ENCODE peak calls at places on chromosomes 3 and 15, in ten cellular contexts. One of them, this sample, is unnamed.

GRCh38 chr3:121918779-121919483 is 24.7 kb downstream of the SLC15A2 start:
- DNase-seq in germinal center: no peak
- DNase-seq in amygdala: no peak
- DNase-seq in heart left ventricle: no peak
- DNase-seq in stimulated activated naive CD8-positive, alpha-beta T cell treated with anti-CD3 and anti-CD28 coated beads, Interleukin-15, amount 100 ng/mL, for 72 hours: no peak
- DNase-seq in anterior cingulate cortex: no peak
- DNase-seq in activated CD4-positive, alpha-beta T cell treated with anti-CD3 and anti-CD28 coated beads, Interleukin-2, amount 50 U/mL, for 48 hours: no peak
- DNase-seq in C1 segment of cervical spinal cord: no peak
- DNase-seq in body of pancreas: no peak
- DNase-seq in activated T-helper 1 cell treated with anti-CD3 and anti-CD28 coated beads, Interleukin-12 subunit alpha, Interleukin-12 subunit beta, Interleukin-2, Interleukin-4 antibody, amounts not matched to agents 30 ng/mL and 10 ng/mL and 1 ng/mL, durations not matched to agents 14 hours and 24 hours and 36 hours: no peak
- DNase-seq in this sample: no peak

GRCh38 chr15:71599404-71600225 is 210.7 kb upstream of the NR2E3 start:
- DNase-seq in germinal center: no peak
- DNase-seq in amygdala: no peak
- DNase-seq in heart left ventricle: no peak
- DNase-seq in stimulated activated naive CD8-positive, alpha-beta T cell treated with anti-CD3 and anti-CD28 coated beads, Interleukin-15, amount 100 ng/mL, for 72 hours: no peak
- DNase-seq in anterior cingulate cortex: no peak
- DNase-seq in activated CD4-positive, alpha-beta T cell treated with anti-CD3 and anti-CD28 coated beads, Interleukin-2, amount 50 U/mL, for 48 hours: no peak
- DNase-seq in C1 segment of cervical spinal cord: peak; percentile 2
- DNase-seq in body of pancreas: no peak
- DNase-seq in activated T-helper 1 cell treated with anti-CD3 and anti-CD28 coated beads, Interleukin-12 subunit alpha, Interleukin-12 subunit beta, Interleukin-2, Interleukin-4 antibody, amounts not matched to agents 30 ng/mL and 10 ng/mL and 1 ng/mL, durations not matched to agents 14 hours and 24 hours and 36 hours: no peak
- DNase-seq in this sample: no peak

GRCh38 chr15:92606126-92606835 is 49.3 kb downstream of the FAM174B start:
- DNase-seq in germinal center: no peak
- DNase-seq in amygdala: no peak
- DNase-seq in heart left ventricle: no peak
- DNase-seq in stimulated activated naive CD8-positive, alpha-beta T cell treated with anti-CD3 and anti-CD28 coated beads, Interleukin-15, amount 100 ng/mL, for 72 hours: no peak
- DNase-seq in anterior cingulate cortex: no peak
- DNase-seq in activated CD4-positive, alpha-beta T cell treated with anti-CD3 and anti-CD28 coated beads, Interleukin-2, amount 50 U/mL, for 48 hours: no peak
- DNase-seq in C1 segment of cervical spinal cord: no peak
- DNase-seq in body of pancreas: peak; percentile 6
- DNase-seq in activated T-helper 1 cell treated with anti-CD3 and anti-CD28 coated beads, Interleukin-12 subunit alpha, Interleukin-12 subunit beta, Interleukin-2, Interleukin-4 antibody, amounts not matched to agents 30 ng/mL and 10 ng/mL and 1 ng/mL, durations not matched to agents 14 hours and 24 hours and 36 hours: no peak
- DNase-seq in this sample: no peak

GRCh38 chr15:74873036-74873755 is at the start of gene SCAMP2:
- DNase-seq in germinal center: peak; percentile 97
- DNase-seq in amygdala: peak; percentile 97
- DNase-seq in heart left ventricle: peak; percentile 95
- DNase-seq in stimulated activated naive CD8-positive, alpha-beta T cell treated with anti-CD3 and anti-CD28 coated beads, Interleukin-15, amount 100 ng/mL, for 72 hours: peak; percentile 92
- DNase-seq in anterior cingulate cortex: peak; percentile 96
- DNase-seq in activated CD4-positive, alpha-beta T cell treated with anti-CD3 and anti-CD28 coated beads, Interleukin-2, amount 50 U/mL, for 48 hours: peak; percentile 90
- DNase-seq in C1 segment of cervical spinal cord: peak; percentile 99
- DNase-seq in body of pancreas: peak; percentile 94
- DNase-seq in activated T-helper 1 cell treated with anti-CD3 and anti-CD28 coated beads, Interleukin-12 subunit alpha, Interleukin-12 subunit beta, Interleukin-2, Interleukin-4 antibody, amounts not matched to agents 30 ng/mL and 10 ng/mL and 1 ng/mL, durations not matched to agents 14 hours and 24 hours and 36 hours: peak; percentile 86
- DNase-seq in this sample: peak; percentile 94

GRCh38 chr3:184688251-184688851 is 23.5 kb downstream of the MAGEF1 start:
- DNase-seq in germinal center: no peak
- DNase-seq in amygdala: no peak
- DNase-seq in heart left ventricle: no peak
- DNase-seq in stimulated activated naive CD8-positive, alpha-beta T cell treated with anti-CD3 and anti-CD28 coated beads, Interleukin-15, amount 100 ng/mL, for 72 hours: no peak
- DNase-seq in anterior cingulate cortex: no peak
- DNase-seq in activated CD4-positive, alpha-beta T cell treated with anti-CD3 and anti-CD28 coated beads, Interleukin-2, amount 50 U/mL, for 48 hours: no peak
- DNase-seq in C1 segment of cervical spinal cord: no peak
- DNase-seq in body of pancreas: peak; percentile 34
- DNase-seq in activated T-helper 1 cell treated with anti-CD3 and anti-CD28 coated beads, Interleukin-12 subunit alpha, Interleukin-12 subunit beta, Interleukin-2, Interleukin-4 antibody, amounts not matched to agents 30 ng/mL and 10 ng/mL and 1 ng/mL, durations not matched to agents 14 hours and 24 hours and 36 hours: no peak
- DNase-seq in this sample: no peak

GRCh38 chr15:83612226-83612625 is 41.7 kb upstream of the ADAMTSL3 start:
- DNase-seq in germinal center: no peak
- DNase-seq in amygdala: no peak
- DNase-seq in heart left ventricle: peak; percentile 59
- DNase-seq in stimulated activated naive CD8-positive, alpha-beta T cell treated with anti-CD3 and anti-CD28 coated beads, Interleukin-15, amount 100 ng/mL, for 72 hours: no peak
- DNase-seq in anterior cingulate cortex: no peak
- DNase-seq in activated CD4-positive, alpha-beta T cell treated with anti-CD3 and anti-CD28 coated beads, Interleukin-2, amount 50 U/mL, for 48 hours: no peak
- DNase-seq in C1 segment of cervical spinal cord: no peak
- DNase-seq in body of pancreas: no peak
- DNase-seq in activated T-helper 1 cell treated with anti-CD3 and anti-CD28 coated beads, Interleukin-12 subunit alpha, Interleukin-12 subunit beta, Interleukin-2, Interleukin-4 antibody, amounts not matched to agents 30 ng/mL and 10 ng/mL and 1 ng/mL, durations not matched to agents 14 hours and 24 hours and 36 hours: no peak
- DNase-seq in this sample: peak; percentile 49

GRCh38 chr3:5729852-5730251 is 542.3 kb downstream of the EDEM1 start:
- DNase-seq in germinal center: no peak
- DNase-seq in amygdala: no peak
- DNase-seq in heart left ventricle: no peak
- DNase-seq in stimulated activated naive CD8-positive, alpha-beta T cell treated with anti-CD3 and anti-CD28 coated beads, Interleukin-15, amount 100 ng/mL, for 72 hours: no peak
- DNase-seq in anterior cingulate cortex: no peak
- DNase-seq in activated CD4-positive, alpha-beta T cell treated with anti-CD3 and anti-CD28 coated beads, Interleukin-2, amount 50 U/mL, for 48 hours: no peak
- DNase-seq in C1 segment of cervical spinal cord: no peak
- DNase-seq in body of pancreas: no peak
- DNase-seq in activated T-helper 1 cell treated with anti-CD3 and anti-CD28 coated beads, Interleukin-12 subunit alpha, Interleukin-12 subunit beta, Interleukin-2, Interleukin-4 antibody, amounts not matched to agents 30 ng/mL and 10 ng/mL and 1 ng/mL, durations not matched to agents 14 hours and 24 hours and 36 hours: no peak
- DNase-seq in this sample: no peak

GRCh38 chr15:63040509-63040908 is 2.0 kb upstream of the TPM1 start:
- DNase-seq in germinal center: no peak
- DNase-seq in amygdala: no peak
- DNase-seq in heart left ventricle: no peak
- DNase-seq in stimulated activated naive CD8-positive, alpha-beta T cell treated with anti-CD3 and anti-CD28 coated beads, Interleukin-15, amount 100 ng/mL, for 72 hours: no peak
- DNase-seq in anterior cingulate cortex: no peak
- DNase-seq in activated CD4-positive, alpha-beta T cell treated with anti-CD3 and anti-CD28 coated beads, Interleukin-2, amount 50 U/mL, for 48 hours: no peak
- DNase-seq in C1 segment of cervical spinal cord: no peak
- DNase-seq in body of pancreas: no peak
- DNase-seq in activated T-helper 1 cell treated with anti-CD3 and anti-CD28 coated beads, Interleukin-12 subunit alpha, Interleukin-12 subunit beta, Interleukin-2, Interleukin-4 antibody, amounts not matched to agents 30 ng/mL and 10 ng/mL and 1 ng/mL, durations not matched to agents 14 hours and 24 hours and 36 hours: no peak
- DNase-seq in this sample: no peak

GRCh38 chr3:194404365-194405140 is 5.5 kb upstream of the GP5 start:
- DNase-seq in germinal center: no peak
- DNase-seq in amygdala: no peak
- DNase-seq in heart left ventricle: no peak
- DNase-seq in stimulated activated naive CD8-positive, alpha-beta T cell treated with anti-CD3 and anti-CD28 coated beads, Interleukin-15, amount 100 ng/mL, for 72 hours: no peak
- DNase-seq in anterior cingulate cortex: peak; percentile 24
- DNase-seq in activated CD4-positive, alpha-beta T cell treated with anti-CD3 and anti-CD28 coated beads, Interleukin-2, amount 50 U/mL, for 48 hours: no peak
- DNase-seq in C1 segment of cervical spinal cord: no peak
- DNase-seq in body of pancreas: peak; percentile 43
- DNase-seq in activated T-helper 1 cell treated with anti-CD3 and anti-CD28 coated beads, Interleukin-12 subunit alpha, Interleukin-12 subunit beta, Interleukin-2, Interleukin-4 antibody, amounts not matched to agents 30 ng/mL and 10 ng/mL and 1 ng/mL, durations not matched to agents 14 hours and 24 hours and 36 hours: no peak
- DNase-seq in this sample: no peak

GRCh38 chr3:197491923-197492664 is 63.7 kb downstream of the BDH1 start:
- DNase-seq in germinal center: no peak
- DNase-seq in amygdala: no peak
- DNase-seq in heart left ventricle: no peak
- DNase-seq in stimulated activated naive CD8-positive, alpha-beta T cell treated with anti-CD3 and anti-CD28 coated beads, Interleukin-15, amount 100 ng/mL, for 72 hours: no peak
- DNase-seq in anterior cingulate cortex: no peak
- DNase-seq in activated CD4-positive, alpha-beta T cell treated with anti-CD3 and anti-CD28 coated beads, Interleukin-2, amount 50 U/mL, for 48 hours: no peak
- DNase-seq in C1 segment of cervical spinal cord: no peak
- DNase-seq in body of pancreas: no peak
- DNase-seq in activated T-helper 1 cell treated with anti-CD3 and anti-CD28 coated beads, Interleukin-12 subunit alpha, Interleukin-12 subunit beta, Interleukin-2, Interleukin-4 antibody, amounts not matched to agents 30 ng/mL and 10 ng/mL and 1 ng/mL, durations not matched to agents 14 hours and 24 hours and 36 hours: no peak
- DNase-seq in this sample: no peak

GRCh38 chr3:171329759-171330158 is 130.4 kb downstream of the TNIK start:
- DNase-seq in germinal center: no peak
- DNase-seq in amygdala: no peak
- DNase-seq in heart left ventricle: no peak
- DNase-seq in stimulated activated naive CD8-positive, alpha-beta T cell treated with anti-CD3 and anti-CD28 coated beads, Interleukin-15, amount 100 ng/mL, for 72 hours: no peak
- DNase-seq in anterior cingulate cortex: no peak
- DNase-seq in activated CD4-positive, alpha-beta T cell treated with anti-CD3 and anti-CD28 coated beads, Interleukin-2, amount 50 U/mL, for 48 hours: no peak
- DNase-seq in C1 segment of cervical spinal cord: no peak
- DNase-seq in body of pancreas: no peak
- DNase-seq in activated T-helper 1 cell treated with anti-CD3 and anti-CD28 coated beads, Interleukin-12 subunit alpha, Interleukin-12 subunit beta, Interleukin-2, Interleukin-4 antibody, amounts not matched to agents 30 ng/mL and 10 ng/mL and 1 ng/mL, durations not matched to agents 14 hours and 24 hours and 36 hours: no peak
- DNase-seq in this sample: no peak

GRCh38 chr3:95775486-95776094 is 1038.8 kb upstream of the EPHA6 start:
- DNase-seq in germinal center: no peak
- DNase-seq in amygdala: no peak
- DNase-seq in heart left ventricle: no peak
- DNase-seq in stimulated activated naive CD8-positive, alpha-beta T cell treated with anti-CD3 and anti-CD28 coated beads, Interleukin-15, amount 100 ng/mL, for 72 hours: no peak
- DNase-seq in anterior cingulate cortex: no peak
- DNase-seq in activated CD4-positive, alpha-beta T cell treated with anti-CD3 and anti-CD28 coated beads, Interleukin-2, amount 50 U/mL, for 48 hours: no peak
- DNase-seq in C1 segment of cervical spinal cord: no peak
- DNase-seq in body of pancreas: no peak
- DNase-seq in activated T-helper 1 cell treated with anti-CD3 and anti-CD28 coated beads, Interleukin-12 subunit alpha, Interleukin-12 subunit beta, Interleukin-2, Interleukin-4 antibody, amounts not matched to agents 30 ng/mL and 10 ng/mL and 1 ng/mL, durations not matched to agents 14 hours and 24 hours and 36 hours: no peak
- DNase-seq in this sample: no peak

GRCh38 chr3:29683306-29683993 is 402.6 kb downstream of the RBMS3 start:
- DNase-seq in germinal center: no peak
- DNase-seq in amygdala: no peak
- DNase-seq in heart left ventricle: no peak
- DNase-seq in stimulated activated naive CD8-positive, alpha-beta T cell treated with anti-CD3 and anti-CD28 coated beads, Interleukin-15, amount 100 ng/mL, for 72 hours: no peak
- DNase-seq in anterior cingulate cortex: no peak
- DNase-seq in activated CD4-positive, alpha-beta T cell treated with anti-CD3 and anti-CD28 coated beads, Interleukin-2, amount 50 U/mL, for 48 hours: no peak
- DNase-seq in C1 segment of cervical spinal cord: no peak
- DNase-seq in body of pancreas: no peak
- DNase-seq in activated T-helper 1 cell treated with anti-CD3 and anti-CD28 coated beads, Interleukin-12 subunit alpha, Interleukin-12 subunit beta, Interleukin-2, Interleukin-4 antibody, amounts not matched to agents 30 ng/mL and 10 ng/mL and 1 ng/mL, durations not matched to agents 14 hours and 24 hours and 36 hours: no peak
- DNase-seq in this sample: no peak

GRCh38 chr15:83396071-83396470 is 51.1 kb upstream of the SH3GL3 start:
- DNase-seq in germinal center: no peak
- DNase-seq in amygdala: no peak
- DNase-seq in heart left ventricle: no peak
- DNase-seq in stimulated activated naive CD8-positive, alpha-beta T cell treated with anti-CD3 and anti-CD28 coated beads, Interleukin-15, amount 100 ng/mL, for 72 hours: no peak
- DNase-seq in anterior cingulate cortex: no peak
- DNase-seq in activated CD4-positive, alpha-beta T cell treated with anti-CD3 and anti-CD28 coated beads, Interleukin-2, amount 50 U/mL, for 48 hours: no peak
- DNase-seq in C1 segment of cervical spinal cord: no peak
- DNase-seq in body of pancreas: no peak
- DNase-seq in activated T-helper 1 cell treated with anti-CD3 and anti-CD28 coated beads, Interleukin-12 subunit alpha, Interleukin-12 subunit beta, Interleukin-2, Interleukin-4 antibody, amounts not matched to agents 30 ng/mL and 10 ng/mL and 1 ng/mL, durations not matched to agents 14 hours and 24 hours and 36 hours: no peak
- DNase-seq in this sample: no peak

GRCh38 chr15:75167588-75168076 is 34.0 kb upstream of the C15orf39 start:
- DNase-seq in germinal center: no peak
- DNase-seq in amygdala: no peak
- DNase-seq in heart left ventricle: no peak
- DNase-seq in stimulated activated naive CD8-positive, alpha-beta T cell treated with anti-CD3 and anti-CD28 coated beads, Interleukin-15, amount 100 ng/mL, for 72 hours: no peak
- DNase-seq in anterior cingulate cortex: no peak
- DNase-seq in activated CD4-positive, alpha-beta T cell treated with anti-CD3 and anti-CD28 coated beads, Interleukin-2, amount 50 U/mL, for 48 hours: peak; percentile 47
- DNase-seq in C1 segment of cervical spinal cord: no peak
- DNase-seq in body of pancreas: no peak
- DNase-seq in activated T-helper 1 cell treated with anti-CD3 and anti-CD28 coated beads, Interleukin-12 subunit alpha, Interleukin-12 subunit beta, Interleukin-2, Interleukin-4 antibody, amounts not matched to agents 30 ng/mL and 10 ng/mL and 1 ng/mL, durations not matched to agents 14 hours and 24 hours and 36 hours: no peak
- DNase-seq in this sample: no peak

GRCh38 chr3:167102071-167102470 is 278.0 kb downstream of the ZBBX start:
- DNase-seq in germinal center: no peak
- DNase-seq in amygdala: no peak
- DNase-seq in heart left ventricle: no peak
- DNase-seq in stimulated activated naive CD8-positive, alpha-beta T cell treated with anti-CD3 and anti-CD28 coated beads, Interleukin-15, amount 100 ng/mL, for 72 hours: no peak
- DNase-seq in anterior cingulate cortex: no peak
- DNase-seq in activated CD4-positive, alpha-beta T cell treated with anti-CD3 and anti-CD28 coated beads, Interleukin-2, amount 50 U/mL, for 48 hours: no peak
- DNase-seq in C1 segment of cervical spinal cord: no peak
- DNase-seq in body of pancreas: no peak
- DNase-seq in activated T-helper 1 cell treated with anti-CD3 and anti-CD28 coated beads, Interleukin-12 subunit alpha, Interleukin-12 subunit beta, Interleukin-2, Interleukin-4 antibody, amounts not matched to agents 30 ng/mL and 10 ng/mL and 1 ng/mL, durations not matched to agents 14 hours and 24 hours and 36 hours: no peak
- DNase-seq in this sample: no peak

GRCh38 chr3:123169492-123169929 is 32.2 kb upstream of the SEC22A start:
- DNase-seq in germinal center: no peak
- DNase-seq in amygdala: no peak
- DNase-seq in heart left ventricle: no peak
- DNase-seq in stimulated activated naive CD8-positive, alpha-beta T cell treated with anti-CD3 and anti-CD28 coated beads, Interleukin-15, amount 100 ng/mL, for 72 hours: no peak
- DNase-seq in anterior cingulate cortex: no peak
- DNase-seq in activated CD4-positive, alpha-beta T cell treated with anti-CD3 and anti-CD28 coated beads, Interleukin-2, amount 50 U/mL, for 48 hours: no peak
- DNase-seq in C1 segment of cervical spinal cord: no peak
- DNase-seq in body of pancreas: no peak
- DNase-seq in activated T-helper 1 cell treated with anti-CD3 and anti-CD28 coated beads, Interleukin-12 subunit alpha, Interleukin-12 subunit beta, Interleukin-2, Interleukin-4 antibody, amounts not matched to agents 30 ng/mL and 10 ng/mL and 1 ng/mL, durations not matched to agents 14 hours and 24 hours and 36 hours: no peak
- DNase-seq in this sample: no peak

GRCh38 chr3:34020761-34021635 is 222.6 kb downstream of the PDCD6IP start:
- DNase-seq in germinal center: peak; percentile 42
- DNase-seq in amygdala: no peak
- DNase-seq in heart left ventricle: no peak
- DNase-seq in stimulated activated naive CD8-positive, alpha-beta T cell treated with anti-CD3 and anti-CD28 coated beads, Interleukin-15, amount 100 ng/mL, for 72 hours: no peak
- DNase-seq in anterior cingulate cortex: no peak
- DNase-seq in activated CD4-positive, alpha-beta T cell treated with anti-CD3 and anti-CD28 coated beads, Interleukin-2, amount 50 U/mL, for 48 hours: no peak
- DNase-seq in C1 segment of cervical spinal cord: no peak
- DNase-seq in body of pancreas: no peak
- DNase-seq in activated T-helper 1 cell treated with anti-CD3 and anti-CD28 coated beads, Interleukin-12 subunit alpha, Interleukin-12 subunit beta, Interleukin-2, Interleukin-4 antibody, amounts not matched to agents 30 ng/mL and 10 ng/mL and 1 ng/mL, durations not matched to agents 14 hours and 24 hours and 36 hours: no peak
- DNase-seq in this sample: no peak

GRCh38 chr15:73964736-73965093 is 27.4 kb downstream of the STOML1 start:
- DNase-seq in germinal center: peak; percentile 84
- DNase-seq in amygdala: no peak
- DNase-seq in heart left ventricle: peak; percentile 90
- DNase-seq in stimulated activated naive CD8-positive, alpha-beta T cell treated with anti-CD3 and anti-CD28 coated beads, Interleukin-15, amount 100 ng/mL, for 72 hours: peak; percentile 86
- DNase-seq in anterior cingulate cortex: peak; percentile 51
- DNase-seq in activated CD4-positive, alpha-beta T cell treated with anti-CD3 and anti-CD28 coated beads, Interleukin-2, amount 50 U/mL, for 48 hours: peak; percentile 92
- DNase-seq in C1 segment of cervical spinal cord: peak; percentile 52
- DNase-seq in body of pancreas: peak; percentile 77
- DNase-seq in activated T-helper 1 cell treated with anti-CD3 and anti-CD28 coated beads, Interleukin-12 subunit alpha, Interleukin-12 subunit beta, Interleukin-2, Interleukin-4 antibody, amounts not matched to agents 30 ng/mL and 10 ng/mL and 1 ng/mL, durations not matched to agents 14 hours and 24 hours and 36 hours: peak; percentile 77
- DNase-seq in this sample: peak; percentile 84

GRCh38 chr3:65950340-65951326 is 88.1 kb downstream of the MAGI1 start:
- DNase-seq in germinal center: no peak
- DNase-seq in amygdala: no peak
- DNase-seq in heart left ventricle: no peak
- DNase-seq in stimulated activated naive CD8-positive, alpha-beta T cell treated with anti-CD3 and anti-CD28 coated beads, Interleukin-15, amount 100 ng/mL, for 72 hours: no peak
- DNase-seq in anterior cingulate cortex: no peak
- DNase-seq in activated CD4-positive, alpha-beta T cell treated with anti-CD3 and anti-CD28 coated beads, Interleukin-2, amount 50 U/mL, for 48 hours: no peak
- DNase-seq in C1 segment of cervical spinal cord: no peak
- DNase-seq in body of pancreas: no peak
- DNase-seq in activated T-helper 1 cell treated with anti-CD3 and anti-CD28 coated beads, Interleukin-12 subunit alpha, Interleukin-12 subunit beta, Interleukin-2, Interleukin-4 antibody, amounts not matched to agents 30 ng/mL and 10 ng/mL and 1 ng/mL, durations not matched to agents 14 hours and 24 hours and 36 hours: no peak
- DNase-seq in this sample: no peak

GRCh38 chr3:194824676-194825075 is 139.0 kb downstream of the FAM43A start:
- DNase-seq in germinal center: no peak
- DNase-seq in amygdala: no peak
- DNase-seq in heart left ventricle: peak; percentile 76
- DNase-seq in stimulated activated naive CD8-positive, alpha-beta T cell treated with anti-CD3 and anti-CD28 coated beads, Interleukin-15, amount 100 ng/mL, for 72 hours: no peak
- DNase-seq in anterior cingulate cortex: no peak
- DNase-seq in activated CD4-positive, alpha-beta T cell treated with anti-CD3 and anti-CD28 coated beads, Interleukin-2, amount 50 U/mL, for 48 hours: no peak
- DNase-seq in C1 segment of cervical spinal cord: no peak
- DNase-seq in body of pancreas: no peak
- DNase-seq in activated T-helper 1 cell treated with anti-CD3 and anti-CD28 coated beads, Interleukin-12 subunit alpha, Interleukin-12 subunit beta, Interleukin-2, Interleukin-4 antibody, amounts not matched to agents 30 ng/mL and 10 ng/mL and 1 ng/mL, durations not matched to agents 14 hours and 24 hours and 36 hours: no peak
- DNase-seq in this sample: peak; percentile 82

GRCh38 chr15:95105229-95105628 is 873.9 kb downstream of the MCTP2 start:
- DNase-seq in germinal center: no peak
- DNase-seq in amygdala: no peak
- DNase-seq in heart left ventricle: no peak
- DNase-seq in stimulated activated naive CD8-positive, alpha-beta T cell treated with anti-CD3 and anti-CD28 coated beads, Interleukin-15, amount 100 ng/mL, for 72 hours: no peak
- DNase-seq in anterior cingulate cortex: no peak
- DNase-seq in activated CD4-positive, alpha-beta T cell treated with anti-CD3 and anti-CD28 coated beads, Interleukin-2, amount 50 U/mL, for 48 hours: no peak
- DNase-seq in C1 segment of cervical spinal cord: no peak
- DNase-seq in body of pancreas: no peak
- DNase-seq in activated T-helper 1 cell treated with anti-CD3 and anti-CD28 coated beads, Interleukin-12 subunit alpha, Interleukin-12 subunit beta, Interleukin-2, Interleukin-4 antibody, amounts not matched to agents 30 ng/mL and 10 ng/mL and 1 ng/mL, durations not matched to agents 14 hours and 24 hours and 36 hours: no peak
- DNase-seq in this sample: no peak

GRCh38 chr3:21839592-21839991 is 88.6 kb upstream of the ZNF385D start:
- DNase-seq in germinal center: no peak
- DNase-seq in amygdala: no peak
- DNase-seq in heart left ventricle: no peak
- DNase-seq in stimulated activated naive CD8-positive, alpha-beta T cell treated with anti-CD3 and anti-CD28 coated beads, Interleukin-15, amount 100 ng/mL, for 72 hours: no peak
- DNase-seq in anterior cingulate cortex: no peak
- DNase-seq in activated CD4-positive, alpha-beta T cell treated with anti-CD3 and anti-CD28 coated beads, Interleukin-2, amount 50 U/mL, for 48 hours: no peak
- DNase-seq in C1 segment of cervical spinal cord: no peak
- DNase-seq in body of pancreas: no peak
- DNase-seq in activated T-helper 1 cell treated with anti-CD3 and anti-CD28 coated beads, Interleukin-12 subunit alpha, Interleukin-12 subunit beta, Interleukin-2, Interleukin-4 antibody, amounts not matched to agents 30 ng/mL and 10 ng/mL and 1 ng/mL, durations not matched to agents 14 hours and 24 hours and 36 hours: no peak
- DNase-seq in this sample: no peak

GRCh38 chr3:138434276-138434874 is at the start of gene ESYT3:
- DNase-seq in germinal center: peak; percentile 35
- DNase-seq in amygdala: no peak
- DNase-seq in heart left ventricle: peak; percentile 84
- DNase-seq in stimulated activated naive CD8-positive, alpha-beta T cell treated with anti-CD3 and anti-CD28 coated beads, Interleukin-15, amount 100 ng/mL, for 72 hours: peak; percentile 75
- DNase-seq in anterior cingulate cortex: peak; percentile 37
- DNase-seq in activated CD4-positive, alpha-beta T cell treated with anti-CD3 and anti-CD28 coated beads, Interleukin-2, amount 50 U/mL, for 48 hours: peak; percentile 68
- DNase-seq in C1 segment of cervical spinal cord: no peak
- DNase-seq in body of pancreas: peak; percentile 92
- DNase-seq in activated T-helper 1 cell treated with anti-CD3 and anti-CD28 coated beads, Interleukin-12 subunit alpha, Interleukin-12 subunit beta, Interleukin-2, Interleukin-4 antibody, amounts not matched to agents 30 ng/mL and 10 ng/mL and 1 ng/mL, durations not matched to agents 14 hours and 24 hours and 36 hours: peak; percentile 60
- DNase-seq in this sample: peak; percentile 73

GRCh38 chr15:58980351-58980939 is 7.0 kb upstream of the RNF111 start:
- DNase-seq in germinal center: peak; percentile 23
- DNase-seq in amygdala: no peak
- DNase-seq in heart left ventricle: no peak
- DNase-seq in stimulated activated naive CD8-positive, alpha-beta T cell treated with anti-CD3 and anti-CD28 coated beads, Interleukin-15, amount 100 ng/mL, for 72 hours: no peak
- DNase-seq in anterior cingulate cortex: no peak
- DNase-seq in activated CD4-positive, alpha-beta T cell treated with anti-CD3 and anti-CD28 coated beads, Interleukin-2, amount 50 U/mL, for 48 hours: no peak
- DNase-seq in C1 segment of cervical spinal cord: no peak
- DNase-seq in body of pancreas: no peak
- DNase-seq in activated T-helper 1 cell treated with anti-CD3 and anti-CD28 coated beads, Interleukin-12 subunit alpha, Interleukin-12 subunit beta, Interleukin-2, Interleukin-4 antibody, amounts not matched to agents 30 ng/mL and 10 ng/mL and 1 ng/mL, durations not matched to agents 14 hours and 24 hours and 36 hours: no peak
- DNase-seq in this sample: no peak

This sample was measured in psoas muscle.